ENCODE peak calls at places on chromosomes 4 and X, in nine cellular contexts. One of them, this sample, is unnamed. For H3K27me3, the result is how much of the 10 kb centered on the place peaks cover.

GRCh38 chr4:41644288-41644914 is 104.1 kb downstream of the PHOX2B start:
- DNase-seq in HCT116: no peak
- DNase-seq in CD4-positive, alpha-beta memory T cell: no peak
- DNase-seq in fibroblast of lung: peak
- DNase-seq in H1: peak
- DNase-seq in CD4-positive, alpha-beta T cell: no peak
- DNase-seq in body of pancreas: peak
- DNase-seq in lung: peak
- DNase-seq in heart left ventricle: peak
- DNase-seq in this sample: no peak

GRCh38 chrX:108396986-108397385 is 41.2 kb downstream of the COL4A6 start:
- DNase-seq in body of pancreas: no peak
- DNase-seq in lung: no peak
- DNase-seq in CD4-positive, alpha-beta memory T cell: no peak
- DNase-seq in fibroblast of lung: no peak
- DNase-seq in heart left ventricle: no peak
- DNase-seq in H1: no peak
- DNase-seq in HCT116: no peak
- DNase-seq in CD4-positive, alpha-beta T cell: no peak
- DNase-seq in this sample: no peak

GRCh38 chrX:134244043-134244442 is 7.1 kb downstream of the CCDC160 start:
- DNase-seq in fibroblast of lung: peak
- DNase-seq in HCT116: no peak
- DNase-seq in H1: no peak
- DNase-seq in lung: no peak
- DNase-seq in CD4-positive, alpha-beta T cell: no peak
- DNase-seq in body of pancreas: no peak
- DNase-seq in CD4-positive, alpha-beta memory T cell: no peak
- DNase-seq in heart left ventricle: no peak
- DNase-seq in this sample: no peak

GRCh38 chr4:73499996-73500765 is 18.6 kb downstream of the AFM start:
- DNase-seq in H1: no peak
- DNase-seq in body of pancreas: no peak
- DNase-seq in CD4-positive, alpha-beta T cell: no peak
- DNase-seq in lung: no peak
- DNase-seq in HCT116: no peak
- DNase-seq in CD4-positive, alpha-beta memory T cell: no peak
- DNase-seq in heart left ventricle: no peak
- DNase-seq in fibroblast of lung: no peak
- DNase-seq in this sample: no peak

GRCh38 chrX:22365460-22365859 is 92.7 kb downstream of the CBLL2 start:
- DNase-seq in body of pancreas: no peak
- DNase-seq in fibroblast of lung: peak
- DNase-seq in CD4-positive, alpha-beta T cell: no peak
- DNase-seq in H1: no peak
- DNase-seq in HCT116: peak
- DNase-seq in heart left ventricle: no peak
- DNase-seq in CD4-positive, alpha-beta memory T cell: no peak
- DNase-seq in lung: no peak
- DNase-seq in this sample: no peak

GRCh38 chrX:82333575-82333974 is 1131.7 kb downstream of the SH3BGRL start:
- DNase-seq in fibroblast of lung: no peak
- DNase-seq in body of pancreas: no peak
- DNase-seq in heart left ventricle: no peak
- DNase-seq in CD4-positive, alpha-beta T cell: no peak
- DNase-seq in H1: no peak
- DNase-seq in HCT116: no peak
- DNase-seq in lung: no peak
- DNase-seq in CD4-positive, alpha-beta memory T cell: no peak
- DNase-seq in this sample: no peak

GRCh38 chr4:23061431-23061830 is 368.7 kb downstream of the GBA3 start:
- DNase-seq in CD4-positive, alpha-beta memory T cell: no peak
- DNase-seq in heart left ventricle: no peak
- DNase-seq in CD4-positive, alpha-beta T cell: no peak
- DNase-seq in fibroblast of lung: no peak
- DNase-seq in HCT116: no peak
- DNase-seq in lung: no peak
- DNase-seq in body of pancreas: no peak
- DNase-seq in H1: no peak
- DNase-seq in this sample: no peak

GRCh38 chr4:20839957-20840356 is 139.7 kb downstream of the PACRGL start:
- DNase-seq in CD4-positive, alpha-beta T cell: no peak
- DNase-seq in heart left ventricle: no peak
- DNase-seq in body of pancreas: no peak
- DNase-seq in lung: no peak
- DNase-seq in H1: no peak
- DNase-seq in HCT116: no peak
- DNase-seq in fibroblast of lung: peak
- DNase-seq in CD4-positive, alpha-beta memory T cell: no peak
- DNase-seq in this sample: no peak

GRCh38 chrX:18377802-18378201 is 23.3 kb upstream of the SCML2 start:
- DNase-seq in heart left ventricle: no peak
- DNase-seq in HCT116: peak
- DNase-seq in body of pancreas: peak
- DNase-seq in fibroblast of lung: no peak
- DNase-seq in H1: no peak
- DNase-seq in lung: no peak
- DNase-seq in CD4-positive, alpha-beta T cell: no peak
- DNase-seq in CD4-positive, alpha-beta memory T cell: no peak
- DNase-seq in this sample: no peak

GRCh38 chr4:103008875-103009729 is 10.4 kb downstream of the SLC9B1 start:
- DNase-seq in fibroblast of lung: peak
- DNase-seq in HCT116: peak
- DNase-seq in H1: no peak
- DNase-seq in body of pancreas: no peak
- DNase-seq in lung: no peak
- DNase-seq in heart left ventricle: no peak
- DNase-seq in CD4-positive, alpha-beta memory T cell: peak
- DNase-seq in CD4-positive, alpha-beta T cell: no peak
- DNase-seq in this sample: no peak

GRCh38 chrX:15947648-15948317 is 93.2 kb upstream of the AP1S2 start:
- DNase-seq in heart left ventricle: no peak
- DNase-seq in CD4-positive, alpha-beta memory T cell: no peak
- DNase-seq in HCT116: no peak
- DNase-seq in CD4-positive, alpha-beta T cell: no peak
- DNase-seq in H1: peak
- DNase-seq in lung: no peak
- DNase-seq in body of pancreas: no peak
- DNase-seq in fibroblast of lung: peak
- DNase-seq in this sample: no peak

GRCh38 chr4:159023741-159024140 is 79.1 kb upstream of the RAPGEF2 start:
- DNase-seq in lung: no peak
- DNase-seq in body of pancreas: no peak
- DNase-seq in heart left ventricle: no peak
- DNase-seq in CD4-positive, alpha-beta memory T cell: no peak
- DNase-seq in HCT116: no peak
- DNase-seq in H1: no peak
- DNase-seq in fibroblast of lung: no peak
- DNase-seq in CD4-positive, alpha-beta T cell: no peak
- DNase-seq in this sample: no peak

GRCh38 chrX:111854778-111855490 is 21.0 kb upstream of the TRPC5OS start:
- DNase-seq in HCT116: peak
- DNase-seq in fibroblast of lung: no peak
- DNase-seq in heart left ventricle: no peak
- DNase-seq in lung: no peak
- DNase-seq in H1: no peak
- DNase-seq in CD4-positive, alpha-beta memory T cell: no peak
- DNase-seq in CD4-positive, alpha-beta T cell: no peak
- DNase-seq in body of pancreas: no peak
- DNase-seq in this sample: no peak

GRCh38 chrX:41946230-41946629 is 22.9 kb upstream of the CASK start:
- DNase-seq in HCT116: no peak
- DNase-seq in heart left ventricle: no peak
- DNase-seq in fibroblast of lung: no peak
- DNase-seq in H1: no peak
- DNase-seq in CD4-positive, alpha-beta memory T cell: no peak
- DNase-seq in body of pancreas: no peak
- DNase-seq in CD4-positive, alpha-beta T cell: no peak
- DNase-seq in lung: no peak
- DNase-seq in this sample: no peak

GRCh38 chrX:148043456-148043855 is 62.3 kb downstream of the FMR1NB start:
- DNase-seq in HCT116: no peak
- DNase-seq in CD4-positive, alpha-beta T cell: no peak
- DNase-seq in fibroblast of lung: peak
- DNase-seq in H1: no peak
- DNase-seq in CD4-positive, alpha-beta memory T cell: no peak
- DNase-seq in heart left ventricle: no peak
- DNase-seq in body of pancreas: no peak
- DNase-seq in lung: no peak
- DNase-seq in this sample: no peak

GRCh38 chrX:71163010-71163409 is 18.4 kb downstream of the NLGN3 start:
- DNase-seq in lung: no peak
- DNase-seq in CD4-positive, alpha-beta T cell: no peak
- DNase-seq in heart left ventricle: no peak
- DNase-seq in body of pancreas: no peak
- DNase-seq in H1: no peak
- DNase-seq in CD4-positive, alpha-beta memory T cell: no peak
- DNase-seq in HCT116: no peak
- DNase-seq in fibroblast of lung: no peak
- DNase-seq in this sample: no peak
- H3K27me3 ChIP-seq in lung: under half
- H3K27me3 ChIP-seq in CD4-positive, alpha-beta T cell: under half
- H3K27me3 ChIP-seq in heart left ventricle: under half
- H3K27me3 ChIP-seq in body of pancreas: under half
- H3K27me3 ChIP-seq in H1: under half
- H3K27me3 ChIP-seq in CD4-positive, alpha-beta memory T cell: under half
- H3K27me3 ChIP-seq in HCT116: under half
- H3K27me3 ChIP-seq in fibroblast of lung: under half
- H3K27me3 ChIP-seq in this sample: under half

DNA sequence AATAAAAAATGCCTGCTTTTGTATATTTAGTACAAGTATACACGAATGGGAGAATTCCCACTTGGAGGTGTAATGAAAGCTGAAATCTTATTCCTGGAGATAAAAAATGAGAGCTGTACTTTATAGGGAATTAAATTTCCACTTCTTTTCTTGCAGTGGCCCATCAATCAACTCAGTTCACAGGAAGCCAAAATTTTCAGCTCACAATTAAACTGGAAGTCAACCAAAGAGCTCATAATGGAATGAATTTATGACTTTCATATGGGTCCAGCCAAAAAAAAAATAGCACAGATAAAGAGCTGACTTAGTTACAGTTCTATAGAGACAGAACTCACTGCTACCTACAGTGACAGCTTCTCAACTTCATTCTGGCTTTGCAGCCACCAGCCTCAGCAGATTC is 115.2 kb upstream of the TBC1D9 start:
- DNase-seq in body of pancreas: no peak
- DNase-seq in heart left ventricle: no peak
- DNase-seq in CD4-positive, alpha-beta T cell: no peak
- DNase-seq in fibroblast of lung: peak
- DNase-seq in lung: no peak
- DNase-seq in CD4-positive, alpha-beta memory T cell: no peak
- DNase-seq in HCT116: no peak
- DNase-seq in H1: no peak
- DNase-seq in this sample: no peak
- H3K27me3 ChIP-seq in body of pancreas: under half
- H3K27me3 ChIP-seq in heart left ventricle: under half
- H3K27me3 ChIP-seq in CD4-positive, alpha-beta T cell: under half
- H3K27me3 ChIP-seq in fibroblast of lung: under half
- H3K27me3 ChIP-seq in lung: under half
- H3K27me3 ChIP-seq in CD4-positive, alpha-beta memory T cell: under half
- H3K27me3 ChIP-seq in HCT116: under half
- H3K27me3 ChIP-seq in H1: under half
- H3K27me3 ChIP-seq in this sample: under half

GRCh38 chr4:113016377-113016776 is 33.1 kb upstream of the ANK2 start:
- DNase-seq in lung: no peak
- DNase-seq in HCT116: no peak
- DNase-seq in body of pancreas: no peak
- DNase-seq in fibroblast of lung: no peak
- DNase-seq in H1: no peak
- DNase-seq in heart left ventricle: no peak
- DNase-seq in CD4-positive, alpha-beta memory T cell: no peak
- DNase-seq in CD4-positive, alpha-beta T cell: no peak
- DNase-seq in this sample: no peak

GRCh38 chr4:113026556-113026955 is 22.9 kb upstream of the ANK2 start:
- DNase-seq in lung: no peak
- DNase-seq in CD4-positive, alpha-beta T cell: no peak
- DNase-seq in H1: no peak
- DNase-seq in HCT116: no peak
- DNase-seq in heart left ventricle: no peak
- DNase-seq in fibroblast of lung: peak
- DNase-seq in CD4-positive, alpha-beta memory T cell: no peak
- DNase-seq in body of pancreas: no peak
- DNase-seq in this sample: no peak

GRCh38 chr4:113024373-113024772 is 25.1 kb upstream of the ANK2 start:
- DNase-seq in CD4-positive, alpha-beta memory T cell: no peak
- DNase-seq in H1: no peak
- DNase-seq in heart left ventricle: no peak
- DNase-seq in lung: no peak
- DNase-seq in CD4-positive, alpha-beta T cell: no peak
- DNase-seq in body of pancreas: no peak
- DNase-seq in fibroblast of lung: no peak
- DNase-seq in HCT116: no peak
- DNase-seq in this sample: no peak

DNA sequence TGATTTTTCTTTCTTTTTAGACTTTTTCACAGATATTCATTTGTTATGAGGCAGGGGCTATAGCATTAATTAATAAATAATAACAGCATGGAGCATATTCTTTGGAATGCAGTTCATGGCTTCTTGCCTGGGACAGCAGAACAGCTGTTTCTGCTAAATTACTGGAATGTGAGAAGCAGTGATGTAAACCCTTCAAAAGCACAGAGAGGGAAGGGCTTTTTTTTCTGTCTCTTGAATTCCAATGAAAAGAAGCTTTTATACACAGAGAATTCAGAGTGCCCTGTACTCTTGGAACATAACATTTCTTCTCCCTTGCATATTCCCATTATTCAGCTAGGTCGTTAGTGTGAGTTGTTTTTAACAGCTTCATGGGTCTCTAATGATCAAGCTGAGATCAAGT is 28.5 kb upstream of the ANK2 start:
- DNase-seq in heart left ventricle: no peak
- DNase-seq in lung: no peak
- DNase-seq in HCT116: no peak
- DNase-seq in fibroblast of lung: peak
- DNase-seq in CD4-positive, alpha-beta T cell: no peak
- DNase-seq in body of pancreas: no peak
- DNase-seq in CD4-positive, alpha-beta memory T cell: no peak
- DNase-seq in H1: no peak
- DNase-seq in this sample: no peak
- H3K27me3 ChIP-seq in heart left ventricle: under half
- H3K27me3 ChIP-seq in lung: under half
- H3K27me3 ChIP-seq in HCT116: under half
- H3K27me3 ChIP-seq in fibroblast of lung: under half
- H3K27me3 ChIP-seq in CD4-positive, alpha-beta T cell: under half
- H3K27me3 ChIP-seq in body of pancreas: under half
- H3K27me3 ChIP-seq in CD4-positive, alpha-beta memory T cell: under half
- H3K27me3 ChIP-seq in H1: under half
- H3K27me3 ChIP-seq in this sample: under half

DNA sequence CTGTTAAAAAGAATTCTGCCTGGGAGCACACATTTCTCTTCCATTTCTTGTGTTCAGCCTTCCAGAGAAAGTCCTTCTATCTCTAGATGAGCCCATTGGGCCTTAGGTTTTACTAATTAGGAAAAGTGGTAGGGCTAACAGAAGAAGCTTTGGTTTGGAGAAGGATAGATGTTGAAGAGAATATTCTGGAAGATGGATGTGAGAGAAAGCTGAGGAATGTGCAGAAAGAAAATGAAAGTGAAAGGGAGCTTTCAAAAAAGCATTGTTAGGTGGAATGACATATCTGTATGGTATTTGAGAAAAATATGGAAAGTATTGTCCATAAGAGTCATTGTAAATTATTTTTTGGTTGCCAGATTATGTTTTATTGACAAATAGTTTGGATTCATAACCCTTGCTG is 474.8 kb upstream of the SLIT2 start:
- DNase-seq in H1: no peak
- DNase-seq in HCT116: no peak
- DNase-seq in CD4-positive, alpha-beta memory T cell: no peak
- DNase-seq in lung: no peak
- DNase-seq in body of pancreas: no peak
- DNase-seq in heart left ventricle: no peak
- DNase-seq in fibroblast of lung: peak
- DNase-seq in CD4-positive, alpha-beta T cell: no peak
- DNase-seq in this sample: no peak
- H3K27me3 ChIP-seq in H1: under half
- H3K27me3 ChIP-seq in HCT116: under half
- H3K27me3 ChIP-seq in CD4-positive, alpha-beta memory T cell: under half
- H3K27me3 ChIP-seq in lung: under half
- H3K27me3 ChIP-seq in body of pancreas: under half
- H3K27me3 ChIP-seq in heart left ventricle: under half
- H3K27me3 ChIP-seq in fibroblast of lung: under half
- H3K27me3 ChIP-seq in CD4-positive, alpha-beta T cell: under half
- H3K27me3 ChIP-seq in this sample: under half